ENCODE peak calls at places on chromosomes 16 and 17, in nine cellular contexts. U, F, G, W, B, N, I, A and C are unnamed samples.
A peak's percentile ranks its signal among the peaks of the same experiment; 100 is the strongest.

GRCh38 chr17:77327181-77327565 is 186.4 kb downstream of the SEC14L1 start:
- DNase-seq in B (no peak), N (no peak), A (no peak), F (no peak), W (no peak), I (no peak), G (peak; percentile 14), U (no peak), C (no peak)

GRCh38 chr17:28646039-28646754 is 1.2 kb upstream of the BLTP2 start:
- DNase-seq in G (peak; percentile 21), A (peak; percentile 2), F (no peak), N (no peak), W (no peak), U (no peak), I (no peak), B (no peak), C (no peak)

GRCh38 chr16:30850246-30850645 is 43.6 kb downstream of the BCL7C start:
- DNase-seq in W (no peak), A (no peak), I (no peak), F (no peak), U (no peak), G (no peak), N (no peak), B (no peak), C (no peak)

GRCh38 chr17:57097832-57098421 is 12.9 kb downstream of the AKAP1 start:
- DNase-seq in N (no peak), A (no peak), I (peak; percentile 51), F (no peak), G (no peak), W (no peak), U (no peak), B (peak; percentile 41), C (no peak)

GRCh38 chr16:87279094-87279658 is 38.0 kb downstream of the C16orf95 start:
- DNase-seq in N (no peak), F (no peak), B (no peak), I (no peak), G (no peak), A (no peak), U (no peak), W (no peak), C (no peak)

GRCh38 chr17:43316522-43317142 is 82.2 kb upstream of the ARL4D start:
- DNase-seq in B (no peak), A (no peak), N (no peak), I (no peak), W (no peak), F (no peak), U (no peak), G (no peak), C (no peak)

GRCh38 chr16:24855678-24856077 is 9.9 kb downstream of the SLC5A11 start:
- DNase-seq in I (no peak), A (no peak), U (no peak), N (no peak), W (no peak), G (no peak), B (no peak), F (no peak), C (no peak)

GRCh38 chr17:79806863-79807720 is 10.2 kb upstream of the CBX8 start:
- DNase-seq in F (no peak), N (no peak), I (no peak), W (no peak), A (no peak), U (no peak), G (no peak), B (no peak), C (no peak)

GRCh38 chr17:65749479-65749878 is 188.0 kb upstream of the AXIN2 start:
- DNase-seq in A (no peak), W (peak; percentile 23), U (no peak), F (no peak), G (no peak), B (no peak), N (no peak), I (no peak), C (no peak)